ENCODE peak calls at places on chromosome 16, in ten cellular contexts. S is AG09319; G is activated CD4-positive, alpha-beta T cell treated with anti-CD3 and anti-CD28 coated beads, Interleukin-2, amount 10 ng/mL, durations not matched to agents 7 days and 5 days; D is WTC11; J is G401; F is mucosa of descending colon; Y is CD4-positive, alpha-beta T cell; Q is mucosa of gallbladder; X is GM23338; W is HCEC 1CT. U is an unnamed sample.

GRCh38 chr16:55471448-55472097 is 7.4 kb upstream of the MMP2 start:
- DNase-seq in S (no peak), G (no peak), D (no peak), J (no peak), F (no peak), Y (no peak), Q (no peak), X (no peak), W (peak; percentile 81), U (no peak)

GRCh38 chr16:12639044-12639443 is 164.6 kb downstream of the CPPED1 start:
- DNase-seq in S (no peak), G (no peak), D (no peak), J (no peak), F (no peak), Y (no peak), Q (no peak), X (no peak), W (peak; percentile 74), U (no peak)

GRCh38 chr16:71459510-71459909 is 2.5 kb downstream of the ZNF23 start:
- DNase-seq in S (no peak), G (no peak), D (no peak), J (no peak), F (no peak), Y (no peak), Q (no peak), X (no peak), W (no peak), U (no peak)

GRCh38 chr16:58460219-58460610 is 39.7 kb upstream of the NDRG4 start:
- DNase-seq in S (no peak), G (no peak), D (no peak), J (no peak), F (no peak), Y (no peak), Q (no peak), X (no peak), W (no peak), U (no peak)

GRCh38 chr16:80122155-80122554 is 418.6 kb upstream of the DYNLRB2 start:
- DNase-seq in S (peak; percentile 54), G (no peak), D (no peak), J (no peak), F (peak; percentile 46), Y (no peak), Q (peak; percentile 48), X (no peak), W (no peak), U (no peak)

GRCh38 chr16:82735696-82736095 is 108.9 kb downstream of the CDH13 start:
- DNase-seq in S (no peak), G (no peak), D (no peak), J (no peak), F (no peak), Y (no peak), Q (peak; percentile 13), X (no peak), W (no peak), U (no peak)

GRCh38 chr16:67399218-67399733 is 6.0 kb upstream of the TPPP3 start:
- DNase-seq in S (no peak), G (peak; percentile 40), D (peak; percentile 90), J (no peak), F (no peak), Y (peak; percentile 24), Q (no peak), X (peak; percentile 90), W (no peak), U (peak; percentile 27)

GRCh38 chr16:50309156-50309526 is 42.8 kb downstream of the ADCY7 start:
- DNase-seq in S (no peak), G (no peak), D (no peak), J (no peak), F (no peak), Y (no peak), Q (no peak), X (no peak), W (no peak), U (no peak)

GRCh38 chr16:66701061-66701460 is 4.5 kb upstream of the CMTM4 start:
- DNase-seq in S (no peak), G (no peak), D (no peak), J (no peak), F (no peak), Y (no peak), Q (no peak), X (no peak), W (no peak), U (peak; percentile 56)

GRCh38 chr16:65122974-65123845 is 1.3 kb upstream of the CDH11 start:
- DNase-seq in S (peak; percentile 50), G (no peak), D (peak; percentile 37), J (peak; percentile 25), F (peak; percentile 55), Y (no peak), Q (peak; percentile 51), X (peak; percentile 59), W (peak; percentile 71), U (no peak)

GRCh38 chr16:89037261-89038152 is 56.1 kb upstream of the ACSF3 start:
- DNase-seq in S (no peak), G (peak; percentile 62), D (peak; percentile 78), J (no peak), F (peak; percentile 42), Y (peak; percentile 16), Q (peak; percentile 37), X (peak; percentile 81), W (no peak), U (peak; percentile 13)

GRCh38 chr16:88781140-88782077 is 3.6 kb downstream of the PIEZO1 start:
- DNase-seq in S (no peak), G (peak; percentile 76), D (no peak), J (no peak), F (peak; percentile 64), Y (peak; percentile 66), Q (no peak), X (no peak), W (no peak), U (peak; percentile 47)

GRCh38 chr16:15770512-15770911 is 86.3 kb downstream of the MYH11 start:
- DNase-seq in S (no peak), G (no peak), D (no peak), J (no peak), F (no peak), Y (no peak), Q (no peak), X (no peak), W (peak; percentile 49), U (no peak)

GRCh38 chr16:90019543-90020259 is 445 bp upstream of the DBNDD1 start:
- DNase-seq in S (no peak), G (peak; percentile 26), D (peak; percentile 70), J (peak; percentile 28), F (peak; percentile 50), Y (peak; percentile 46), Q (no peak), X (peak; percentile 86), W (peak; percentile 69), U (no peak)

GRCh38 chr16:683396-684066 is 603 bp downstream of the JMJD8 start:
- DNase-seq in S (no peak), G (no peak), D (no peak), J (no peak), F (peak; percentile 37), Y (no peak), Q (no peak), X (no peak), W (no peak), U (no peak)

GRCh38 chr16:66366433-66367299 is at the start of gene CDH5:
- DNase-seq in S (no peak), G (no peak), D (no peak), J (peak; percentile 70), F (peak; percentile 18), Y (no peak), Q (peak; percentile 40), X (no peak), W (no peak), U (no peak)

GRCh38 chr16:65445313-65446260 is 323.7 kb upstream of the CDH11 start:
- DNase-seq in S (no peak), G (no peak), D (no peak), J (no peak), F (no peak), Y (no peak), Q (no peak), X (no peak), W (no peak), U (no peak)